ENCODE peak calls at places on chromosomes 5 and 9, in six cellular contexts. P is COLO829; L is T-helper 1 cell; F is T1000; J is SHP77 treated with DMSO at 0.1 percent for 48 hours; C is stimulated activated naive CD8-positive, alpha-beta T cell treated with anti-CD3 and anti-CD28 coated beads, Interleukin-15, amount 100 ng/mL, for 72 hours. W is an unnamed sample.

GRCh38 chr5:133821311-133821741 is 147.1 kb downstream of the C5orf15 start:
- DNase-seq in F (no peak), J (no peak), C (no peak), L (no peak), P (no peak), W (no peak)

GRCh38 chr5:93583799-93584530 is 943 bp downstream of the NR2F1 start:
- DNase-seq in J (no peak), F (peak), P (no peak), L (no peak), C (no peak), W (peak)

GRCh38 chr5:80957031-80957761 is 3.0 kb upstream of the RASGRF2 start:
- DNase-seq in C (no peak), L (no peak), P (no peak), F (no peak), J (peak), W (no peak)

GRCh38 chr9:134324359-134325095 is 1.7 kb upstream of the RXRA start:
- DNase-seq in J (no peak), L (no peak), C (no peak), F (no peak), P (no peak), W (no peak)

GRCh38 chr9:109717342-109717741 is 62.7 kb upstream of the PALM2AKAP2 start:
- DNase-seq in J (no peak), P (peak), F (no peak), C (no peak), L (no peak), W (no peak)

GRCh38 chr5:125928663-125929062 is 494.5 kb upstream of the GRAMD2B start:
- DNase-seq in J (no peak), P (no peak), L (no peak), F (no peak), C (no peak), W (no peak)

GRCh38 chr9:35106343-35106730 is 3.4 kb upstream of the STOML2 start:
- DNase-seq in L (no peak), P (no peak), J (no peak), C (no peak), F (no peak), W (no peak)

GRCh38 chr9:3756071-3756470 is 230.3 kb upstream of the RFX3 start:
- DNase-seq in L (no peak), J (no peak), F (no peak), C (no peak), P (no peak), W (no peak)

GRCh38 chr9:121122450-121123032 is 47.8 kb downstream of the CNTRL start:
- DNase-seq in J (no peak), L (no peak), P (no peak), C (peak), F (no peak), W (no peak)